ENCODE peak calls at places on chromosomes 7 and 10, in six cellular contexts. P, X, H, B, I and R are unnamed samples.
A peak's percentile ranks its signal among the peaks of the same experiment; 100 is the strongest.

GRCh38 chr10:111482074-111482350 is 405.2 kb downstream of the ADRA2A start:
- DNase-seq in P (no peak), X (no peak), H (no peak), B (no peak), I (no peak), R (no peak)

GRCh38 chr7:1769286-1770200 is 99.5 kb downstream of the ELFN1 start:
- DNase-seq in P (peak; percentile 31), X (no peak), H (no peak), B (no peak), I (no peak), R (no peak)

GRCh38 chr7:131276190-131276589 is 51.5 kb upstream of the MKLN1 start:
- DNase-seq in P (no peak), X (no peak), H (no peak), B (no peak), I (no peak), R (no peak)

GRCh38 chr10:69641261-69641980 is 11.4 kb downstream of the FAM241B start:
- DNase-seq in P (peak; percentile 38), X (no peak), H (no peak), B (no peak), I (no peak), R (peak; percentile 14)

GRCh38 chr10:31706921-31707571 is 221.6 kb downstream of the ARHGAP12 start:
- DNase-seq in P (no peak), X (peak; percentile 29), H (peak; percentile 17), B (peak; percentile 37), I (no peak), R (no peak)

GRCh38 chr10:118729641-118730258 is 25.0 kb downstream of the CACUL1 start:
- DNase-seq in P (no peak), X (no peak), H (no peak), B (no peak), I (no peak), R (no peak)

GRCh38 chr10:130664526-130664925 is 528.3 kb downstream of the GLRX3 start:
- DNase-seq in P (no peak), X (no peak), H (no peak), B (no peak), I (no peak), R (no peak)

GRCh38 chr7:102152672-102153585 is 133.7 kb upstream of the SH2B2 start:
- DNase-seq in P (peak; percentile 88), X (peak; percentile 41), H (peak; percentile 33), B (no peak), I (no peak), R (peak; percentile 38)

GRCh38 chr10:121927361-121927840 is 430 bp downstream of the ATE1 start:
- DNase-seq in P (no peak), X (peak; percentile 30), H (peak; percentile 68), B (peak; percentile 60), I (no peak), R (peak; percentile 29)

GRCh38 chr7:55420535-55420934 is 55.4 kb downstream of the LANCL2 start:
- DNase-seq in P (no peak), X (no peak), H (peak; percentile 25), B (no peak), I (no peak), R (no peak)